ENCODE peak calls at places on chromosome 22, in five cellular contexts. Z is right atrium auricular region; U is cardiac fibroblast; Q is GM23248; R is CD4-positive, CD25-positive, alpha-beta regulatory T cell. N is an unnamed sample.

GRCh38 chr22:21602579-21602978 is 27.2 kb downstream of the YDJC start:
- DNase-seq in U (no peak), R (no peak), Z (no peak), Q (no peak), N (no peak)

GRCh38 chr22:32994921-32995320 is 63.3 kb downstream of the SYN3 start:
- DNase-seq in Z (no peak), U (no peak), Q (no peak), R (no peak), N (no peak)

GRCh38 chr22:24006207-24006913 is 1.1 kb upstream of the GSTT4 start:
- DNase-seq in R (no peak), Q (no peak), Z (no peak), U (no peak), N (no peak)

GRCh38 chr22:48536691-48537591 is 1290.7 kb downstream of the BRD1 start:
- DNase-seq in Q (peak), U (no peak), R (no peak), Z (no peak), N (no peak)

GRCh38 chr22:24482586-24482985 is 12.5 kb upstream of the UPB1 start:
- DNase-seq in Q (peak), Z (no peak), R (no peak), U (peak), N (peak)

GRCh38 chr22:24247564-24248344 is 2.9 kb upstream of the GGT5 start:
- DNase-seq in Q (peak), U (peak), Z (peak), R (peak), N (peak)

GRCh38 chr22:26953380-26953807 is 296.0 kb downstream of the MIAT start:
- DNase-seq in Q (no peak), R (no peak), U (no peak), Z (no peak), N (no peak)

GRCh38 chr22:32717337-32718240 is 83.9 kb upstream of the TIMP3 start:
- DNase-seq in R (no peak), Z (no peak), Q (no peak), U (peak), N (no peak)

GRCh38 chr22:17746916-17747315 is 27.4 kb downstream of the BID start:
- DNase-seq in R (no peak), U (no peak), Z (no peak), Q (no peak), N (no peak)

GRCh38 chr22:25996669-25997068 is 172.6 kb upstream of the SEZ6L start:
- DNase-seq in Z (no peak), R (no peak), Q (no peak), U (no peak), N (no peak)

DNA sequence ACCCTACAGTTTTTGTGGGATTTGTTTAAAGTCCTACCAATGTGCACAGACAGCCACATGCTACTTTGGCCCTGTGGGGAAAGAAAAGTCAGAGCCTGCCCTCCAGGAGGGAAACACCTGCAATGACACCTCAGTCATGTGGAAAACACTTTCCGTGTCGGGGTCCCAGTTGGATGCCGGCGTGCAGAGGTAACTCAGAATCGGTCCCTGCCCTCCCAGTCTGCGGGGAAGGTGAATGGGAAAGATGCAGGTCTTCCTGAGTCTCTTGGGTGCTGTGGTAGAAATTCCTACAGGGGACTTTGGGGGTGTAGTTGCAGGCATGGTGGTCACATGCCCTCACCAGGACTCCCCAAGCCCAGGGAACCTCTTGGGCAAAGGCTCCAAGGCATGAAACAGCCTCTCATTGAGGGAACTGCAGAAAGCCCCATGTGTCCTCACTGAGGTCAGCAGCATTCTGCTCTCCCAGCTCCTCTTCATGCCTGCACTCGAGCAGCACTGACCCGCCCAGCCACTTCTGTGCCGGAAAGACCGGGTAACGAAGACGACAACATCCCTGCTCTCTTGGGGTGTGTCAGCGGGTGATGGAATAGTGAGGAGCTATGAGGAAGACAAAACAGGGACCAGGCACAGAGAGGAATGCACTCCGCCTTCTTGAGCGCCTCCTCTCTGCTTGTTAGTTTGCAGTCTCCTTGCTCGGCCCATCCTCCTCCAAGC is 4.7 kb downstream of the RIBC2 start:
- DNase-seq in U (no peak), Z (no peak), R (no peak), Q (no peak), N (no peak)
- H3K4me3 ChIP-seq in U (no peak), Z (no peak), R (no peak), Q (no peak), N (no peak)

GRCh38 chr22:50260434-50260800 is 1.1 kb downstream of the MAPK12 start:
- DNase-seq in Z (no peak), Q (peak), U (no peak), R (no peak), N (no peak)
- H3K4me3 ChIP-seq in Z (peak), Q (peak), U (peak), R (no peak), N (peak)

GRCh38 chr22:37420656-37421467 is 6.4 kb downstream of the ELFN2 start:
- DNase-seq in R (no peak), Z (no peak), U (peak), Q (peak), N (no peak)
- H3K4me3 ChIP-seq in R (no peak), Z (no peak), U (peak), Q (peak), N (no peak)

GRCh38 chr22:46825145-46825544 is 62.7 kb downstream of the TBC1D22A start:
- DNase-seq in Q (no peak), R (no peak), Z (no peak), U (no peak), N (no peak)
- H3K4me3 ChIP-seq in Q (no peak), R (no peak), Z (no peak), U (no peak), N (no peak)

DNA sequence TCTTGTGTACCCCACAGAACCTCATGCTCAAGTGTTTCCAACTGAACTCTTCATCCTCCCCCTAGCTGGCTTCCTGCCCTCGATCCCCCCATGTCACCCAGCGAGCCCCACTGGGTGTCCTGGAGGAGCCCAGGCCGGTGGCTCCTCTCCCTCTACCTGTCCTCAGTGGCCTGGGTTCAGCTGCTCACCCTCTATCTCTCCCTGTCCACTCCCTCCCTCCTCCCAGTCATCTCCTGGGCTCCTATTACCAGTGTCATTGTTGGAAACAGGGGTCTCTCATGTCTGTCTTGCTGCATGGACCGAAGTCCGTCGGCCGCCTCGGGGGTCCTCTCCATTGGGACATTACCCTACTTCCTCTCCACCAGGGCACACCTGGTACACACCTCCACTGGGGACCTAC is 12.9 kb upstream of the MPPED1 start:
- DNase-seq in Z (no peak), Q (no peak), U (no peak), R (no peak), N (no peak)
- H3K4me3 ChIP-seq in Z (no peak), Q (no peak), U (no peak), R (no peak), N (no peak)

DNA sequence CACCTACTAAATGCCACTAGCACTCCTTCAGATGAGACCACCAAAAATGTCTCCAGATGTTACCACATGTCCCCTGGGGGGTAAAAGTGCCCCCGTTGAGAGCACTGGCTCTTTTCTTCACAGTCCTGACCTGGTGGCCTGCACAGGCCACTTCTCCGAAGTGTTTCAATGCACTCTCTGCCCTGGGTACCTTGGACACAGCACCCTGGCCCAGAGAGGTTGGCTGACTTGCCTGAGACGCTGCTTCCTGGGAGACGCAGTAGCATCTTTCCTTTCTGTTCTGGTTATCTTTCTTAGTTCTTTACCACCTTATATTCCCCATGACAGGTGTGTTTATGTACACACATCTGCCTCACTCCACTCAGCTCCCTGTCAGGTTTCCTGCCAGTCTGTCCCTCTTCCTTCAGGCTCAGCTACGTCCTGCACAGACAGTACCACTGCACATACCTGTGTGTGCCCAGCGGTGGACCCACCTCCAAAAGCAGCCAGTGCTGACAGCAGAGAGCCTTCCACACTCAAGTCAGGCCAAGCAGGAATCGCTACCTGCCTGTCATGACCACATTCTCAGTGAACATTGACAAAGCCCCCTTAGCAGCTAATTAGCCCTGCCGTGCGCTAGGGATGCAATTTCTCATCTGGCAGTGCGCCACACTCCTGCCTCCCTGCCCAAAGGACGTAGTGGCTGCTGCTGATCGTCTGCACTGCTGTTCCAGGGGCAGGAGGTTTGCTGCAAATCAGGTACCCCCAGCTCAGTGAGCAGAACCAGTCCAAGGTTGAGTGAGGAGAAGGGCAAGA is 39.0 kb downstream of the FAM83F start:
- DNase-seq in Z (no peak), R (no peak), Q (no peak), U (no peak), N (no peak)
- H3K4me3 ChIP-seq in Z (no peak), R (no peak), Q (no peak), U (no peak), N (no peak)

GRCh38 chr22:39665661-39666431 is 95.3 kb downstream of the CACNA1I start:
- DNase-seq in R (no peak), Z (no peak), U (no peak), Q (no peak), N (no peak)

GRCh38 chr22:39664485-39665200 is 94.1 kb downstream of the CACNA1I start:
- DNase-seq in R (peak), Z (no peak), Q (no peak), U (no peak), N (no peak)

GRCh38 chr22:39663751-39664150 is 93.2 kb downstream of the CACNA1I start:
- DNase-seq in U (no peak), Q (no peak), Z (no peak), R (no peak), N (no peak)

GRCh38 chr22:39666495-39666894 is 95.9 kb downstream of the CACNA1I start:
- DNase-seq in R (no peak), Q (no peak), Z (no peak), U (no peak), N (no peak)

GRCh38 chr22:39665229-39665628 is 94.7 kb downstream of the CACNA1I start:
- DNase-seq in Q (peak), U (no peak), R (no peak), Z (no peak), N (no peak)
- H3K4me3 ChIP-seq in Q (no peak), U (no peak), R (no peak), Z (no peak), N (no peak)

GRCh38 chr22:42937164-42937854 is 77.6 kb downstream of the PACSIN2 start:
- DNase-seq in R (no peak), U (peak), Z (no peak), Q (peak), N (no peak)
- H3K4me3 ChIP-seq in R (no peak), U (no peak), Z (no peak), Q (no peak), N (no peak)

DNA sequence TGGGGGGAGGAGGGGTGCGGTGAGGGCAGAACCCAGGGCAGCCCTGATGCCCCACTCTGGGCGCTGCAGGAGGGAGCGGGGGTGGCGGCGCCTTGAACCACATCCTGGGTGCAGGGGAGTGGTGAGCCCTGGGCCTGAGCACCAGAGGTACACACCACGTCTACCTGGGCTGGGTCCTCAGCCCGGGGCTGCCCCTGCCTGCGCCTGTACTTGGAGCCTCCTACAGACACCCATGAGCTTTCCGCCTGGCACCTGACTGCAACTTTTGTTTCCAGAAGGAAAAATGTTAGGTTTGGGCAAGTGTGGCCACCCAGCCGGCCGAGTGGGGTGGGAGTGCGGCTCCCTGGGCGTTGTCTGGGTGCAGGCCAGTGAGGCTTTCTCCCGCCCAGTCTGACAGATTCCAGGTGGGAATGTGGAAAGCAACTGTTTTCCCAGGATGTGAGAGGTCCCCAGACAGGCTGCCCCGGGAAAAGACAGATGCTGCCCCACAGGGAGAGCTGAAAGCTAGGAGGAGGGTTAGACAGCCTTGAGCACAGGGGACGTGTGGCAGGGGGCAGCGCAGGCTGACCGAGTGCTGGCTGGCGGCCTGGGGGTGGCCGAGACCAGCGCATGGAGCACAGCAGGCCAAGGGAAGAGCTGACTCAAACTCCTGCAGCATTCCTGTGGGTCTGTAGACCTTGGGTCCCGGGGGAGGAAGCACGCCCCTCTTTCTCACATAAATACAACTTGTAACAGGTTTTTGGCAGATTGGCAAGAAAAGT is 44.1 kb downstream of the GNB1L start:
- DNase-seq in Q (peak), U (peak), R (no peak), Z (no peak), N (peak)
- H3K4me3 ChIP-seq in Q (no peak), U (no peak), R (no peak), Z (no peak), N (no peak)

DNA sequence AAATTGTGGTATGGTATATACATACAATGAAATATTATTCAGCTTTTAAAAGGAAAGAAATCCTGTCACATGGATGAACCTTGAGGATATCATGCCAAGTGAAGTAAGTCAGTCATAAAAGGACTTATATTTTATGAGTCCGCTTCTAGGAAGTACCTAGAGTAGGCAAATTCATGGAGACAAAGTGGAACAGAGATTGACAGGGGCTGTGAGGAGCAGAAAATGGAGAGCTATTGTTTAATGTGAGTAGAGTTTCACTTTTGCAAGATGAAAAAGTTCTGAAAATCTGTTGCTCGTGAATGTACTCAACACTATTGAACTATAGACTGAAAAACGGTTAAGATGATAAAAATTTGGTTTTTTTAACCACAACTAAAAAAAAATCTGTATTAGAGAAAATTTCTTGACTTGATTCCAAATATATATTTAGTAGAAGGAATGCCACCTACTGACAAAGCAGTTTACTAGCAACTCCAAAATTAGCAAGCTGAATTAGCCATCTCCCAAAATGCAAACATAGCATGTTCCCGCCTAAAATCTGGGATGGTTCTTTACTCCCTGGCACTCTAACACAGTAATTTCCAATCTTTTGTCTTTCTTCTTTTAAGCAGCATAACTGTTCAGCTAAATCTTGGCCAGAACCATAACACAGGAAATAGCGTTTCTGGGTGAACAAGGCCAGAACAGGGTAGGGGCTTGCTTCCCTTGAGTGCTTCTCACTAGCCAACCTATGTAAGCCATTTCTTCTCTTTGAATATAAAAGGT is 1.5 kb downstream of the UFD1 start:
- DNase-seq in R (no peak), Q (peak), U (peak), Z (no peak), N (peak)
- H3K4me3 ChIP-seq in R (peak), Q (peak), U (peak), Z (peak), N (peak)

N was measured in A673.